ENCODE peak calls at places on chromosomes 3 and 15, in four cellular contexts. Z is pancreas, L is AG10803, C is AG04450. E is an unnamed sample.

GRCh38 chr3:186414735-186415419 is 52.8 kb upstream of the DGKG start:
- DNase-seq in Z (peak), L (peak), C (peak), E (peak)

GRCh38 chr15:89845305-89845893 is 30.7 kb upstream of the ANPEP start:
- DNase-seq in Z (no peak), L (peak), C (peak), E (no peak)

GRCh38 chr3:47057212-47057671 is 77.8 kb downstream of the NBEAL2 start:
- DNase-seq in Z (no peak), L (peak), C (no peak), E (no peak)

GRCh38 chr3:101809178-101810022 is 30.4 kb downstream of the NXPE3 start:
- DNase-seq in Z (peak), L (peak), C (no peak), E (no peak)

GRCh38 chr3:151191095-151191494 is 11.9 kb downstream of the GPR171 start:
- DNase-seq in Z (no peak), L (no peak), C (no peak), E (no peak)

GRCh38 chr3:100412897-100413590 is 11.7 kb downstream of the LNP1 start:
- DNase-seq in Z (no peak), L (no peak), C (no peak), E (no peak)

GRCh38 chr15:65916664-65917406 is 47.5 kb downstream of the RAB11A start:
- DNase-seq in Z (peak), L (peak), C (peak), E (peak)

GRCh38 chr3:123732447-123732846 is 147.6 kb upstream of the HACD2 start:
- DNase-seq in Z (no peak), L (no peak), C (peak), E (no peak)

GRCh38 chr3:8974458-8974857 is 11.2 kb upstream of the RAD18 start:
- DNase-seq in Z (no peak), L (no peak), C (no peak), E (no peak)

GRCh38 chr15:67544475-67544874 is 2.0 kb downstream of the MAP2K5 start:
- DNase-seq in Z (no peak), L (no peak), C (no peak), E (no peak)

GRCh38 chr15:70902105-70902504 is 9.5 kb downstream of the LRRC49 start:
- DNase-seq in Z (no peak), L (peak), C (peak), E (no peak)

GRCh38 chr3:38360345-38360744 is 13.8 kb downstream of the XYLB start:
- DNase-seq in Z (peak), L (no peak), C (no peak), E (no peak)

GRCh38 chr15:84823580-84823878 is 6.4 kb downstream of the ALPK3 start:
- DNase-seq in Z (no peak), L (no peak), C (no peak), E (no peak)
- H3K4me3 ChIP-seq in Z (no peak), L (no peak), C (no peak), E (no peak)

GRCh38 chr3:129440648-129441190 is 695 bp downstream of the IFT122 start:
- DNase-seq in Z (no peak), L (no peak), C (no peak), E (no peak)
- H3K4me3 ChIP-seq in Z (peak), L (peak), C (peak), E (peak)

DNA sequence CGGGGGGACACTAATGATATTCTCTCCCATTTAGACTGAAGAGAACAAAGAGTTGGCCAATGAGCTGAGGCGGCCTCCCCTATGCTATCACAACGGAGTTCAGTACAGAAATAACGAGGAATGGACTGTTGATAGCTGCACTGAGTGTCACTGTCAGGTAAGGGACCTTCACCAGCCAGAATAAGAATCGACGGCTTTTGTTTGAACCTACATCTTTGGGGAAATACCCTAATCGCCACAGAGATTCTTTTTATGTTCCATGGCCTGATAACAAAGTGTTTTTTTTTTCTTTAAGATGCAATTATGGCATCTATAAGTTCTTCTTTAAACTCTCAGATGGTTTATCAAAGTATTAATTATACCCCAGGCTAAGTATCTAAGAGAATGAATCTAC is 3.4 kb downstream of the THBS1 start:
- DNase-seq in Z (no peak), L (no peak), C (no peak), E (no peak)
- H3K4me3 ChIP-seq in Z (no peak), L (peak), C (peak), E (peak)

DNA sequence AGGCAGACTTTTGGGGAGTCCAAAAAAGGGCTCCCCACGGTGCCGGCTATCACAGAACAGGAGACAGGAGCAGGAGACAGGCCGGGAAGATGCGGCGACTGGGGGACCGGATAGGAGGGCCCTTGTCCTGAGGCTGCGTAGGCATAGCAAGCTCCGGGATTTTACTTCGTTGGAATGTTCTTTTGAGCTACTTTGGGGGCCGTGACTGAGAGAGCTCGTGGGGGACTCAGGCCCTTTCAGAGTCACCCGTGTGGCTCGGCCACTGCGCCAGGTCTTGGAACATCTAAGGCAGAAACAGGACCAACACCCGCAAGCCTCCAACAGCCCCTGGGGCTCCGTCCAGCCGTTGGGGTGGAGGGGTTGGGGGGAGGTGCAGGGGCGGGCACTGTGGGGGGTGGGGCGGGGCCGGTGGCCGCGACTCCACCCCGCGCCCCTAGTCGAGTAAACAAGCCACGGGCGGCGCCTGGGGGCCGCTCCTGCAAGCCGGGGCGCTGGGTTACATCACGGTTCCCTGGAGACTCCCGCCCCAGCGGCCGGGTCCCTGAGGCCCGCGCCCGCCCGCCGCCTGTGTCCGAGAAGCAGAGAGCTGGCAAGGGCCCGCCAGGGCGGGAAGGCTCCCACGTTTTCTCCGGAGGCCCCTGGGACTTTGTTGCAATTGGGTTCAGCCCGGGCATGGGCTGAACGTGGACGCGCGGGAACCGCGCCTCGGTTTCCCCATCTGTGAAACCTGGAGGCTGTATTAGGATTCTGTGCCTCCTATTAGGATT is 23.3 kb upstream of the C15orf39 start:
- DNase-seq in Z (no peak), L (no peak), C (no peak), E (peak)
- H3K4me3 ChIP-seq in Z (peak), L (no peak), C (no peak), E (peak)

GRCh38 chr15:41934843-41935242 is 37.5 kb downstream of the EHD4 start:
- DNase-seq in Z (no peak), L (no peak), C (no peak), E (no peak)
- H3K4me3 ChIP-seq in Z (no peak), L (no peak), C (no peak), E (no peak)

GRCh38 chr3:106839576-106840280 is 537.5 kb upstream of the CCDC54 start:
- DNase-seq in Z (no peak), L (peak), C (no peak), E (no peak)
- H3K4me3 ChIP-seq in Z (no peak), L (no peak), C (no peak), E (no peak)

GRCh38 chr3:69201658-69202057 is 79.3 kb upstream of the LMOD3 start:
- DNase-seq in Z (no peak), L (no peak), C (no peak), E (no peak)

GRCh38 chr3:69204315-69204957 is 82.0 kb upstream of the LMOD3 start:
- DNase-seq in Z (no peak), L (no peak), C (no peak), E (no peak)

GRCh38 chr3:69207036-69207435 is 84.6 kb upstream of the LMOD3 start:
- DNase-seq in Z (no peak), L (no peak), C (no peak), E (no peak)

GRCh38 chr3:69203631-69204314 is 81.4 kb upstream of the LMOD3 start:
- DNase-seq in Z (no peak), L (no peak), C (no peak), E (no peak)

DNA sequence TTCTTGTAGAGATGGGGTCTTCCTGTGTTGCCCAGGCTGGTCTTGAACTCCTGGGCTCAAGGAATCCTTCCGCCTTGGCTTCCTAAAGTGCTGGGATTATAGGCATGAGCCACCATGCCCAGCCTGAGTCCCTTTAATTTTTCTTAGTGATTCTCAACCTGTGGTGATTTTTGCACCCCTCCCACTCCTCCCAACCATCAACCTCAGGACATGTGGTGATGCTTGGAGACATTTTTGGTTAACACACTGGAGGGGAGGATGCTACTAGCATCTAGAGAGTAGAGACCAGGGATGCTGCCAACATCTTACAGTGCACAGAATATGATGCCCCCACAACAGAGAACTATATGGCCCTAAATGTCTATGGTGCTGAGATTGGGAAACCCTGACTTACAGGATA is 83.0 kb upstream of the LMOD3 start:
- DNase-seq in Z (no peak), L (no peak), C (no peak), E (no peak)
- H3K4me3 ChIP-seq in Z (no peak), L (no peak), C (no peak), E (no peak)

GRCh38 chr3:53614307-53614706 is 119.9 kb downstream of the CACNA1D start:
- DNase-seq in Z (no peak), L (no peak), C (no peak), E (no peak)

GRCh38 chr3:53612508-53612907 is 118.1 kb downstream of the CACNA1D start:
- DNase-seq in Z (no peak), L (no peak), C (no peak), E (no peak)

GRCh38 chr3:53616330-53616729 is 121.9 kb downstream of the CACNA1D start:
- DNase-seq in Z (no peak), L (no peak), C (no peak), E (no peak)

GRCh38 chr3:53616971-53617892 is 122.8 kb downstream of the CACNA1D start:
- DNase-seq in Z (no peak), L (no peak), C (no peak), E (no peak)

DNA sequence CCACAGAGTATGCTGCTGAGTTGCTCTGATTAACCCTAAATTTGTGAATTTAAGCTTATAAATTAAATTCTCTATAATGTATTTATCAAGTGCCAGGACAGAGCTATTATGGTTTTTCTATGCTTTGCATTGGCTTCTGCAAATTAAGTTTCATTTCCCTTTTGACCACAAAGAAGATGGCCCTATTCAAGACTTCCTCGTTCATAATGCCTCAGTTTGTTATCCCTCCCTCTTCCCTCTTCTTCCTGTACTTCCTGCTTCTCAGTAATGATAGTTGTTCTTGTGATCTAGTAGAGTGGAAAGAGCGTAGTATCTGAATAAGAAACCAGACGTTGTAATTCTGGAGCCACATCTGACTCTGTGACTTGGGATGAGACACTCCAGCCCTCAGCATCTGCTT is 118.7 kb downstream of the CACNA1D start:
- DNase-seq in Z (no peak), L (no peak), C (no peak), E (no peak)
- H3K4me3 ChIP-seq in Z (no peak), L (no peak), C (no peak), E (no peak)

DNA sequence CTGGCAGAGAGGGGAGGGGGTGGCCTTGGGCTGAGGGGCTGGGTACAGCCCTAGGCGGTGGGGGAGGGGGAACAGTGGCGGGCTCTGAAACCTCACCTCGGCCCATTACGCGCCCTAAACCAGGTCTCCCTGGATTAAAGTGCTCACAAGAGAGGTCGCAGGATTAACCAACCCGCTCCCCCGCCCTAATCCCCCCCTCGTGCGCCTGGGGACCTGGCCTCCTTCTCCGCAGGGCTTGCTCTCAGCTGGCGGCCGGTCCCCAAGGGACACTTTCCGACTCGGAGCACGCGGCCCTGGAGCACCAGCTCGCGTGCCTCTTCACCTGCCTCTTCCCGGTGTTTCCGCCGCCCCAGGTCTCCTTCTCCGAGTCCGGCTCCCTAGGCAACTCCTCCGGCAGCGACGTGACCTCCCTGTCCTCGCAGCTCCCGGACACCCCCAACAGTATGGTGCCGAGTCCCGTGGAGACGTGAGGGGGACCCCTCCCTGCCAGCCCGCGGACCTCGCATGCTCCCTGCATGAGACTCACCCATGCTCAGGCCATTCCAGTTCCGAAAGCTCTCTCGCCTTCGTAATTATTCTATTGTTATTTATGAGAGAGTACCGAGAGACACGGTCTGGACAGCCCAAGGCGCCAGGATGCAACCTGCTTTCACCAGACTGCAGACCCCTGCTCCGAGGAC is 4.9 kb downstream of the ISL2 start:
- DNase-seq in Z (no peak), L (no peak), C (no peak), E (no peak)
- H3K4me3 ChIP-seq in Z (peak), L (no peak), C (no peak), E (no peak)

E was measured in uterus.